ENCODE peak calls at places on chromosomes 5 and 9, in six cellular contexts. J is endodermal cell; B is transverse colon; Y is HAP-1; O is stimulated activated CD4-positive, alpha-beta T cell treated with anti-CD3 and anti-CD28 coated beads, Interleukin-15, amount 100 ng/mL, for 24 hours; G is AG10803. Q is an unnamed sample.
A peak's percentile ranks its signal among the peaks of the same experiment; 100 is the strongest.

GRCh38 chr5:168782172-168782571 is 203.0 kb upstream of the PANK3 start:
- DNase-seq in J (peak; percentile 58), G (no peak), O (no peak), Y (no peak), B (no peak), Q (no peak)

GRCh38 chr9:84839538-84839937 is 170.0 kb downstream of the NTRK2 start:
- DNase-seq in G (peak; percentile 80), J (peak; percentile 57), O (no peak), Y (peak; percentile 57), B (no peak), Q (no peak)

GRCh38 chr9:2602704-2603116 is 18.9 kb upstream of the VLDLR start:
- DNase-seq in J (no peak), Y (no peak), B (no peak), G (peak; percentile 57), O (no peak), Q (no peak)

GRCh38 chr5:60829490-60830266 is 14.4 kb downstream of the ELOVL7 start:
- DNase-seq in B (no peak), J (no peak), Y (no peak), G (no peak), O (no peak), Q (no peak)

GRCh38 chr9:124602204-124602603 is 95.0 kb upstream of the NR5A1 start:
- DNase-seq in B (no peak), G (no peak), J (no peak), Y (no peak), O (no peak), Q (no peak)

GRCh38 chr9:97397220-97397619 is 14.7 kb upstream of the TDRD7 start:
- DNase-seq in G (peak; percentile 33), Y (no peak), B (no peak), O (peak; percentile 46), J (peak; percentile 23), Q (no peak)

GRCh38 chr5:16304846-16305245 is 125.3 kb upstream of the MARCHF11 start:
- DNase-seq in J (no peak), B (no peak), G (peak; percentile 41), Y (no peak), O (no peak), Q (no peak)

GRCh38 chr5:38922199-38922598 is 76.4 kb downstream of the OSMR start:
- DNase-seq in B (peak; percentile 29), G (peak; percentile 34), Y (peak; percentile 69), J (peak; percentile 82), O (peak; percentile 62), Q (peak; percentile 57)

GRCh38 chr5:102583663-102584062 is 84.9 kb upstream of the SLCO6A1 start:
- DNase-seq in O (no peak), Y (no peak), B (no peak), G (peak; percentile 29), J (no peak), Q (no peak)

GRCh38 chr9:76716270-76716669 is 48.0 kb upstream of the PCA3 start:
- DNase-seq in Y (no peak), J (no peak), O (no peak), G (peak; percentile 9), B (no peak), Q (no peak)

GRCh38 chr5:147981074-147981473 is 74.7 kb upstream of the C5orf46 start:
- DNase-seq in O (no peak), Y (no peak), G (no peak), B (no peak), J (no peak), Q (no peak)

GRCh38 chr9:127570533-127571111 is 41.5 kb upstream of the STXBP1 start:
- DNase-seq in Y (no peak), O (no peak), B (no peak), J (no peak), G (no peak), Q (no peak)

GRCh38 chr9:76109953-76110352 is 219.5 kb downstream of the PCSK5 start:
- DNase-seq in B (no peak), G (no peak), J (no peak), O (no peak), Y (no peak), Q (peak; percentile 35)

GRCh38 chr9:75152416-75152815 is 64.1 kb downstream of the OSTF1 start:
- DNase-seq in B (no peak), Y (no peak), J (no peak), O (peak; percentile 69), G (no peak), Q (no peak)

GRCh38 chr5:95662946-95663345 is 16.4 kb downstream of the RFESD start:
- DNase-seq in Y (no peak), G (no peak), J (no peak), B (no peak), O (no peak), Q (no peak)

GRCh38 chr5:58149750-58150149 is 310.1 kb downstream of the PLK2 start:
- DNase-seq in B (no peak), G (no peak), Y (no peak), J (no peak), O (no peak), Q (no peak)

GRCh38 chr5:80964919-80965318 is 4.8 kb downstream of the RASGRF2 start:
- DNase-seq in G (no peak), J (no peak), O (peak; percentile 23), Y (no peak), B (no peak), Q (no peak)

GRCh38 chr9:5357431-5358105 is 17.9 kb upstream of the RLN1 start:
- DNase-seq in O (no peak), G (peak; percentile 16), Y (no peak), B (no peak), J (no peak), Q (no peak)

GRCh38 chr5:134371834-134372340 is 518 bp downstream of the UBE2B start:
- DNase-seq in B (peak; percentile 61), O (peak; percentile 59), J (peak; percentile 87), Y (peak; percentile 78), G (peak; percentile 32), Q (peak; percentile 80)

GRCh38 chr9:127132375-127132774 is 9.9 kb upstream of the ANGPTL2 start:
- DNase-seq in Y (no peak), J (peak; percentile 40), G (no peak), O (no peak), B (no peak), Q (no peak)

GRCh38 chr9:22084336-22085035 is 75.4 kb upstream of the CDKN2B start:
- DNase-seq in J (no peak), Y (no peak), O (no peak), G (peak; percentile 95), B (no peak), Q (no peak)

GRCh38 chr5:144139586-144139985 is 30.9 kb downstream of the YIPF5 start:
- DNase-seq in Y (no peak), J (no peak), G (peak; percentile 87), B (no peak), O (no peak), Q (no peak)

GRCh38 chr9:131095666-131096489 is 453 bp upstream of the AIF1L start:
- DNase-seq in Y (peak; percentile 89), B (no peak), J (peak; percentile 95), O (peak; percentile 59), G (no peak), Q (no peak)

GRCh38 chr5:68251804-68252648 is 36.5 kb downstream of the PIK3R1 start:
- DNase-seq in O (no peak), B (peak; percentile 26), J (peak; percentile 57), Y (no peak), G (peak; percentile 87), Q (no peak)

GRCh38 chr9:121288874-121289553 is 21.1 kb downstream of the GSN start:
- DNase-seq in O (no peak), Y (peak; percentile 50), B (peak; percentile 65), G (peak; percentile 80), J (peak; percentile 90), Q (no peak)

Q was measured in upper lobe of left lung.